ENCODE peak calls at places on chromosomes 3 and 15, in nine cellular contexts. One of them, this sample, is unnamed.

GRCh38 chr15:67101981-67102929 is 36.9 kb downstream of the SMAD3 start:
- DNase-seq in Peyer's patch: no peak
- DNase-seq in nephron progenitor cell: no peak
- DNase-seq in mammary epithelial cell: peak
- DNase-seq in left ventricle myocardium inferior: no peak
- DNase-seq in OCI-LY7: no peak
- DNase-seq in B cell: peak
- DNase-seq in endothelial cell: no peak
- DNase-seq in AG09309: no peak
- DNase-seq in this sample: no peak

GRCh38 chr3:186368164-186368563 is 6.1 kb upstream of the DGKG start:
- DNase-seq in left ventricle myocardium inferior: no peak
- DNase-seq in mammary epithelial cell: no peak
- DNase-seq in B cell: no peak
- DNase-seq in endothelial cell: no peak
- DNase-seq in Peyer's patch: no peak
- DNase-seq in nephron progenitor cell: no peak
- DNase-seq in OCI-LY7: no peak
- DNase-seq in AG09309: no peak
- DNase-seq in this sample: no peak

GRCh38 chr15:57675481-57676181 is 30.9 kb upstream of the POLR2M start:
- DNase-seq in nephron progenitor cell: no peak
- DNase-seq in OCI-LY7: no peak
- DNase-seq in Peyer's patch: no peak
- DNase-seq in AG09309: no peak
- DNase-seq in mammary epithelial cell: peak
- DNase-seq in left ventricle myocardium inferior: no peak
- DNase-seq in B cell: no peak
- DNase-seq in endothelial cell: no peak
- DNase-seq in this sample: no peak

GRCh38 chr3:160587105-160587504 is 21.7 kb upstream of the KPNA4 start:
- DNase-seq in left ventricle myocardium inferior: no peak
- DNase-seq in mammary epithelial cell: no peak
- DNase-seq in OCI-LY7: no peak
- DNase-seq in B cell: no peak
- DNase-seq in Peyer's patch: no peak
- DNase-seq in endothelial cell: no peak
- DNase-seq in nephron progenitor cell: no peak
- DNase-seq in AG09309: no peak
- DNase-seq in this sample: no peak

GRCh38 chr3:183132409-183132808 is 30.1 kb downstream of the LAMP3 start:
- DNase-seq in Peyer's patch: no peak
- DNase-seq in mammary epithelial cell: no peak
- DNase-seq in AG09309: no peak
- DNase-seq in endothelial cell: no peak
- DNase-seq in B cell: no peak
- DNase-seq in left ventricle myocardium inferior: no peak
- DNase-seq in nephron progenitor cell: no peak
- DNase-seq in OCI-LY7: peak
- DNase-seq in this sample: no peak

GRCh38 chr3:57544181-57545125 is at the start of gene DNAH12:
- DNase-seq in AG09309: no peak
- DNase-seq in B cell: no peak
- DNase-seq in endothelial cell: peak
- DNase-seq in Peyer's patch: no peak
- DNase-seq in OCI-LY7: peak
- DNase-seq in mammary epithelial cell: peak
- DNase-seq in left ventricle myocardium inferior: no peak
- DNase-seq in nephron progenitor cell: peak
- DNase-seq in this sample: peak

GRCh38 chr3:135994708-135995335 is 29.3 kb downstream of the PPP2R3A start:
- DNase-seq in mammary epithelial cell: no peak
- DNase-seq in AG09309: no peak
- DNase-seq in endothelial cell: no peak
- DNase-seq in nephron progenitor cell: no peak
- DNase-seq in left ventricle myocardium inferior: no peak
- DNase-seq in B cell: no peak
- DNase-seq in OCI-LY7: no peak
- DNase-seq in Peyer's patch: no peak
- DNase-seq in this sample: no peak

GRCh38 chr3:172461530-172462138 is 13.4 kb upstream of the GHSR start:
- DNase-seq in AG09309: no peak
- DNase-seq in left ventricle myocardium inferior: no peak
- DNase-seq in Peyer's patch: no peak
- DNase-seq in nephron progenitor cell: no peak
- DNase-seq in mammary epithelial cell: peak
- DNase-seq in endothelial cell: no peak
- DNase-seq in OCI-LY7: peak
- DNase-seq in B cell: no peak
- DNase-seq in this sample: no peak

GRCh38 chr15:38440353-38441129 is 13.4 kb upstream of the FAM98B start:
- DNase-seq in AG09309: peak
- DNase-seq in B cell: peak
- DNase-seq in left ventricle myocardium inferior: no peak
- DNase-seq in endothelial cell: peak
- DNase-seq in Peyer's patch: no peak
- DNase-seq in mammary epithelial cell: peak
- DNase-seq in nephron progenitor cell: peak
- DNase-seq in OCI-LY7: peak
- DNase-seq in this sample: peak

GRCh38 chr15:90883971-90884718 is at the start of gene FES:
- DNase-seq in AG09309: no peak
- DNase-seq in left ventricle myocardium inferior: peak
- DNase-seq in B cell: no peak
- DNase-seq in mammary epithelial cell: no peak
- DNase-seq in nephron progenitor cell: peak
- DNase-seq in endothelial cell: peak
- DNase-seq in Peyer's patch: peak
- DNase-seq in OCI-LY7: no peak
- DNase-seq in this sample: no peak

GRCh38 chr3:172869797-172870518 is 119.4 kb downstream of the ECT2 start:
- DNase-seq in endothelial cell: no peak
- DNase-seq in mammary epithelial cell: no peak
- DNase-seq in OCI-LY7: no peak
- DNase-seq in Peyer's patch: no peak
- DNase-seq in nephron progenitor cell: no peak
- DNase-seq in AG09309: no peak
- DNase-seq in B cell: no peak
- DNase-seq in left ventricle myocardium inferior: no peak
- DNase-seq in this sample: no peak

GRCh38 chr3:183268361-183268760 is 15.3 kb downstream of the B3GNT5 start:
- DNase-seq in endothelial cell: no peak
- DNase-seq in Peyer's patch: no peak
- DNase-seq in B cell: no peak
- DNase-seq in OCI-LY7: no peak
- DNase-seq in left ventricle myocardium inferior: no peak
- DNase-seq in nephron progenitor cell: no peak
- DNase-seq in AG09309: no peak
- DNase-seq in mammary epithelial cell: no peak
- DNase-seq in this sample: no peak

GRCh38 chr15:71611721-71612016 is 198.7 kb upstream of the NR2E3 start:
- DNase-seq in OCI-LY7: no peak
- DNase-seq in nephron progenitor cell: no peak
- DNase-seq in AG09309: no peak
- DNase-seq in B cell: no peak
- DNase-seq in left ventricle myocardium inferior: no peak
- DNase-seq in Peyer's patch: no peak
- DNase-seq in mammary epithelial cell: no peak
- DNase-seq in endothelial cell: no peak
- DNase-seq in this sample: no peak
- TF ChIP-seq CTCF in OCI-LY7: no peak
- TF ChIP-seq CTCF in nephron progenitor cell: no peak
- TF ChIP-seq CTCF in AG09309: no peak
- TF ChIP-seq CTCF in B cell: no peak
- TF ChIP-seq CTCF in left ventricle myocardium inferior: no peak
- TF ChIP-seq CTCF in Peyer's patch: no peak
- TF ChIP-seq CTCF in mammary epithelial cell: no peak
- TF ChIP-seq CTCF in endothelial cell: no peak
- TF ChIP-seq CTCF in this sample: no peak

GRCh38 chr15:54840999-54841398 is 355.7 kb downstream of the RSL24D1 start:
- DNase-seq in B cell: no peak
- DNase-seq in nephron progenitor cell: peak
- DNase-seq in endothelial cell: no peak
- DNase-seq in left ventricle myocardium inferior: no peak
- DNase-seq in OCI-LY7: no peak
- DNase-seq in AG09309: no peak
- DNase-seq in Peyer's patch: no peak
- DNase-seq in mammary epithelial cell: no peak
- DNase-seq in this sample: no peak
- TF ChIP-seq CTCF in B cell: no peak
- TF ChIP-seq CTCF in nephron progenitor cell: no peak
- TF ChIP-seq CTCF in endothelial cell: no peak
- TF ChIP-seq CTCF in left ventricle myocardium inferior: no peak
- TF ChIP-seq CTCF in OCI-LY7: no peak
- TF ChIP-seq CTCF in AG09309: no peak
- TF ChIP-seq CTCF in Peyer's patch: no peak
- TF ChIP-seq CTCF in mammary epithelial cell: no peak
- TF ChIP-seq CTCF in this sample: peak

DNA sequence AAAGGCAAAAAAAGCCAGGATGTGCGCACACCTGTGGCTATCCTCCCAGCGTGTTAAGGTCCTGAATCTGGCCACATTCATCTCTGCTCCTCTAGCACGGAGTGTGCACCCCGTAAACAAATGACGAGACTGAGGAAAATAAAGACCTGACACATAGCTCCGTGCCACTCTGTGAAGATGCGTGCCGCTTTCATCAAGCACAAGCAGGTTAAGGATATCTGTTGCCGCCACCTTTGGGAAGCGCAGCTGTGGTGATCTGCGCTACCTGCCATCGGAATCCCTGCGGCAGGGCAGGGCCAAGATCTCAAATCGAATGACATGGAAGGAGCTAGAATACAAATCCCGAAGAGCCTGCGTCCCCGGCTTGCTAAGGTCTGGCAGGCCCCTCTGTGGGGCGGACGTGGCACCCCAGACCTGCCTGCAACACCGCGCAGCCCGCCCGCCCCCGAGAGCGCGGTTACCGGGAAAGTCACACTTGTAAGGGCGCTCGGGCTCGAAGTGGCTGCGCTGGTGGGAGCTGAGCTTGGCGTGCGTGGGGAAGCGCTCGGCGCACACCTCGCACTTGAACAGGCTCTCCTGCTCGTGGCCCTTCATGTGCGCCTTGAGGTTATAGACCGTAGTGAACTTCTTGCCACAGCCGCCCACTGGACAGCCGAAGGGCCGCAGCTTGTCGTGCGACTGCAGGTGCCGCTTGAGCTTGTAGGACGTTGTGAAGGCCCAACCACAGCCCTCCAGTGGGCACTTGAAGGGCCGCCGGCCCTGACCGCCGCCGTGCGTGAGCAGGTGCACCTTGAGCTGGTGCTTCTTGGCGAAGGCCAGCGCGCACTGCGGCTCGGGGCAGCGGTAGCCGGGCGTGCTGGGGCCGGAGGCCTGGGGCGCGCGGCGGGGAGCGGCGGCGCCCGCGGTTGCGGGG is 937 bp downstream of the ZXDC start:
- DNase-seq in left ventricle myocardium inferior: no peak
- DNase-seq in nephron progenitor cell: peak
- DNase-seq in mammary epithelial cell: peak
- DNase-seq in endothelial cell: peak
- DNase-seq in Peyer's patch: peak
- DNase-seq in B cell: no peak
- DNase-seq in OCI-LY7: peak
- DNase-seq in AG09309: no peak
- DNase-seq in this sample: peak
- TF ChIP-seq CTCF in left ventricle myocardium inferior: no peak
- TF ChIP-seq CTCF in nephron progenitor cell: no peak
- TF ChIP-seq CTCF in mammary epithelial cell: no peak
- TF ChIP-seq CTCF in endothelial cell: no peak
- TF ChIP-seq CTCF in Peyer's patch: no peak
- TF ChIP-seq CTCF in B cell: no peak
- TF ChIP-seq CTCF in OCI-LY7: no peak
- TF ChIP-seq CTCF in AG09309: peak
- TF ChIP-seq CTCF in this sample: no peak

DNA sequence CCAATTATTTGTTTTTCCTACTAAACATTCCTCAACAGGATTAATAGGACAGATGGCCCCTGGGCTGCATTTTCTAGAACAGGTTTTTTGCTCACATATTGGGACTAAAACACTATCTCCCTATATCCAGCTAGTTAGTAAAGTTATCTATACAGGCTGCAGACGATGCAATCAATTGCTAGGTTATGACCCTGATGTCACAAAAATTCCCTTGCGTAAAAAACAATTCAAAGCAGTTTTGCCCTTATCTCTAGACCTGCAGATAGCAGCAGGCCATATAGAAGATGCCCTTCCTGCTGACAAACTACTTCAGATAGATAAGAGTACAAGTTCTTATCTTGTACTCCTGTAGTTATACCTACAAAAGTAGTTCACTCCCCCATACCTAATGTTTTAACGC is 221.5 kb downstream of the DTWD1 start:
- DNase-seq in OCI-LY7: no peak
- DNase-seq in AG09309: no peak
- DNase-seq in left ventricle myocardium inferior: no peak
- DNase-seq in B cell: no peak
- DNase-seq in nephron progenitor cell: no peak
- DNase-seq in Peyer's patch: no peak
- DNase-seq in endothelial cell: no peak
- DNase-seq in mammary epithelial cell: no peak
- DNase-seq in this sample: no peak
- TF ChIP-seq CTCF in OCI-LY7: no peak
- TF ChIP-seq CTCF in AG09309: no peak
- TF ChIP-seq CTCF in left ventricle myocardium inferior: no peak
- TF ChIP-seq CTCF in B cell: no peak
- TF ChIP-seq CTCF in nephron progenitor cell: no peak
- TF ChIP-seq CTCF in Peyer's patch: no peak
- TF ChIP-seq CTCF in endothelial cell: no peak
- TF ChIP-seq CTCF in mammary epithelial cell: no peak
- TF ChIP-seq CTCF in this sample: no peak

DNA sequence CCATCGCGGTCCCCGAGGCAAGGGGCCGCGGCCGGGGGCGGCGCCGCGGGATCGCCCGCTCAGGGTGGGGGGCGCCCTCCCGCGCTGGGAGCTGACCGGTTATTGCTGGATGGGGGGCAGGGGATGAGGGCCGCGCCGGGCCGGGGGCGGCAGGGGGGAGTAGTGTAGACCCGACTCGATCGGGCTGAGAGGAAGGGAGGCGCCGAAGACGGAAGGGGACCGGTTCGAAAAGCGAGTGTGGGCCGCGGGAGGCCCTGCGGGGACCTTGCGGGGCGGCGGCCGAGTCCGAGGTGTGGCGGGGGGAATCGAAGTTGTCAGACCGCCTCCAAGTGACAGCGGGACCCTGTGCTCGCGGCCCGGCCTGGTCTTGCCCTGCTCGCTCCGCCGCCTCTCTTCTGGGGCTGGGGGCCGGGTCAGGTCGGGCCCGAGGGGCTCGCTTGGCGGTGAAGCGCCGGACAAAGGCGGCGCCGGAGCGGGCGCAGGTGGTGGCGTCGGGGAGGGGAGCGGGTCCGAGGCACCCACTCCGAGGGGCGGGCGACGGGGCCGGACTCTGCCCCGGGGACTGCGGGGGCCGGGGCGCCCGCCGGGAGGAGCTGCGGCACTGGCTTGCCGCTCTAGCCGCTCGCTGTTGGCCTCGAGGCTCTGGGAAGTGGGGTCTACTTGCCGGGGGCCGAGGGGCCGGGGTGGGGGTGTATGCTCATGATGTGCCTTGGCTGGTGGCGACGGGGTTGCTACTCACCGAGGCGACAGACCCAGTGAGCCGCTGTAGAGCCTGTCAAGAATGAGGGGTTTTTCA is 1.2 kb downstream of the BAHD1 start:
- DNase-seq in nephron progenitor cell: peak
- DNase-seq in AG09309: no peak
- DNase-seq in mammary epithelial cell: no peak
- DNase-seq in Peyer's patch: peak
- DNase-seq in OCI-LY7: peak
- DNase-seq in endothelial cell: peak
- DNase-seq in left ventricle myocardium inferior: no peak
- DNase-seq in B cell: no peak
- DNase-seq in this sample: peak
- TF ChIP-seq CTCF in nephron progenitor cell: no peak
- TF ChIP-seq CTCF in AG09309: no peak
- TF ChIP-seq CTCF in mammary epithelial cell: no peak
- TF ChIP-seq CTCF in Peyer's patch: peak
- TF ChIP-seq CTCF in OCI-LY7: no peak
- TF ChIP-seq CTCF in endothelial cell: no peak
- TF ChIP-seq CTCF in left ventricle myocardium inferior: peak
- TF ChIP-seq CTCF in B cell: peak
- TF ChIP-seq CTCF in this sample: peak